ENCODE peak calls at places on chromosomes 1 and 21, in nine cellular contexts. Y is ureter; L is activated T-cell treated with anti-CD3 and anti-CD28 coated beads, Interleukin-2, amount 50 U/mL, for 4 hours; B is aorta; K is GM04504; G is testis; O is A673; J is PC-3; F is HAP-1. U is an unnamed sample.

GRCh38 chr21:42316891-42317290 is 1.7 kb upstream of the TFF3 start:
- DNase-seq in G (no peak), O (no peak), Y (no peak), B (no peak), L (no peak), F (no peak), K (no peak), J (no peak), U (peak; percentile 49)

GRCh38 chr1:16443975-16444745 is 3.6 kb downstream of the NECAP2 start:
- DNase-seq in G (peak; percentile 66), O (no peak), L (no peak), K (no peak), J (no peak), B (no peak), F (no peak), Y (no peak), U (no peak)

GRCh38 chr1:76254165-76255043 is 179.9 kb downstream of the ST6GALNAC3 start:
- DNase-seq in O (peak; percentile 62), F (no peak), G (no peak), J (no peak), L (peak; percentile 15), K (no peak), B (no peak), Y (no peak), U (no peak)

GRCh38 chr1:69693921-69694320 is 126.2 kb downstream of the LRRC7 start:
- DNase-seq in F (no peak), Y (no peak), B (no peak), K (no peak), L (no peak), O (no peak), J (no peak), G (no peak), U (no peak)

GRCh38 chr1:115184951-115185331 is 95.6 kb upstream of the TSPAN2 start:
- DNase-seq in Y (no peak), J (peak; percentile 39), O (no peak), G (no peak), K (peak; percentile 75), F (no peak), L (no peak), B (no peak), U (no peak)

GRCh38 chr1:6330410-6330827 is 63.1 kb downstream of the ACOT7 start:
- DNase-seq in O (no peak), J (no peak), Y (no peak), B (no peak), F (no peak), K (peak; percentile 78), L (no peak), G (no peak), U (no peak)

GRCh38 chr1:26349886-26350244 is 4.1 kb downstream of the CRYBG2 start:
- DNase-seq in L (no peak), O (no peak), B (no peak), K (no peak), Y (no peak), G (no peak), F (no peak), J (no peak), U (no peak)

GRCh38 chr1:233294991-233295774 is at the start of gene PCNX2:
- DNase-seq in K (peak; percentile 16), J (peak; percentile 82), O (peak; percentile 93), G (peak; percentile 81), Y (peak; percentile 77), F (peak; percentile 32), B (peak; percentile 79), L (peak; percentile 55), U (peak; percentile 85)

GRCh38 chr1:230818411-230818810 is 49.9 kb downstream of the C1orf198 start:
- DNase-seq in Y (no peak), F (no peak), O (no peak), G (no peak), J (no peak), L (no peak), B (no peak), K (no peak), U (no peak)

GRCh38 chr1:147541672-147542548 is 609 bp downstream of the BCL9 start:
- DNase-seq in K (peak; percentile 13), G (peak; percentile 54), Y (peak; percentile 56), F (peak; percentile 66), L (peak; percentile 18), O (peak; percentile 68), J (peak; percentile 41), B (peak; percentile 82), U (peak; percentile 85)

GRCh38 chr1:30516505-30516858 is 206.9 kb downstream of the MATN1 start:
- DNase-seq in K (no peak), G (no peak), Y (peak; percentile 30), J (no peak), B (no peak), F (no peak), L (no peak), O (no peak), U (no peak)